ENCODE peak calls at places on chromosomes 3 and 15, in six cellular contexts. Y is sigmoid colon; N is stimulated activated CD8-positive, alpha-beta memory T cell treated with anti-CD3 and anti-CD28 coated beads, Interleukin-7, amount 100 ng/mL, for 24 hours; G is adrenal gland; R is cardiac fibroblast; T is NB4. P is an unnamed sample.

GRCh38 chr3:173553635-173554280 is 156.2 kb downstream of the NLGN1 start:
- DNase-seq in T (peak; percentile 14), G (no peak), N (no peak), R (peak; percentile 61), Y (no peak), P (no peak)

GRCh38 chr3:182979103-182979697 is 1.1 kb downstream of the DCUN1D1 start:
- DNase-seq in R (peak; percentile 4), T (peak; percentile 33), Y (no peak), N (no peak), G (no peak), P (no peak)

GRCh38 chr3:141105828-141106628 is 54.9 kb downstream of the SPSB4 start:
- DNase-seq in R (peak; percentile 83), G (peak; percentile 79), Y (peak; percentile 88), N (peak; percentile 38), T (peak; percentile 79), P (peak; percentile 90)

GRCh38 chr3:148605551-148605950 is 92.2 kb upstream of the AGTR1 start:
- DNase-seq in G (no peak), R (peak; percentile 11), Y (no peak), N (no peak), T (no peak), P (no peak)

GRCh38 chr3:122929576-122930365 is 97.8 kb downstream of the SEMA5B start:
- DNase-seq in Y (peak; percentile 44), T (no peak), G (no peak), R (no peak), N (no peak), P (no peak)

GRCh38 chr15:100903191-100903590 is 16.0 kb upstream of the LRRK1 start:
- DNase-seq in T (no peak), Y (no peak), R (peak; percentile 30), G (no peak), N (no peak), P (no peak)

GRCh38 chr15:47422901-47423300 is 294.4 kb upstream of the SEMA6D start:
- DNase-seq in R (no peak), Y (no peak), N (no peak), G (no peak), T (no peak), P (no peak)

GRCh38 chr3:156509209-156510174 is 45.4 kb downstream of the SSR3 start:
- DNase-seq in N (no peak), Y (no peak), T (peak; percentile 59), G (no peak), R (peak; percentile 77), P (no peak)

GRCh38 chr15:91101356-91101920 is 1.4 kb downstream of the SV2B start:
- DNase-seq in N (no peak), Y (no peak), R (no peak), T (no peak), G (no peak), P (no peak)

GRCh38 chr3:47092090-47092489 is 71.8 kb downstream of the SETD2 start:
- DNase-seq in N (no peak), Y (no peak), R (no peak), G (no peak), T (no peak), P (no peak)

GRCh38 chr3:74214286-74214685 is 400.2 kb downstream of the CNTN3 start:
- DNase-seq in N (no peak), T (no peak), G (no peak), R (no peak), Y (no peak), P (no peak)

GRCh38 chr15:65245096-65245849 is 34.0 kb upstream of the CILP start:
- DNase-seq in N (no peak), G (peak; percentile 34), Y (peak; percentile 93), T (peak; percentile 65), R (peak; percentile 68), P (peak; percentile 81)

GRCh38 chr3:33629219-33629618 is 88.8 kb downstream of the CLASP2 start:
- DNase-seq in R (peak; percentile 8), G (no peak), Y (no peak), T (no peak), N (no peak), P (no peak)

GRCh38 chr3:170002829-170003228 is 35.0 kb upstream of the GPR160 start:
- DNase-seq in R (no peak), G (no peak), T (peak; percentile 46), N (no peak), Y (no peak), P (no peak)

GRCh38 chr15:39778031-39778430 is 4.6 kb downstream of the FSIP1 start:
- DNase-seq in G (no peak), Y (no peak), T (no peak), N (no peak), R (no peak), P (no peak)

GRCh38 chr3:127632441-127632840 is 3.5 kb downstream of the PODXL2 start:
- DNase-seq in Y (no peak), G (no peak), T (no peak), N (no peak), R (peak; percentile 12), P (no peak)

GRCh38 chr3:20038679-20039078 is 1.6 kb upstream of the KAT2B start:
- DNase-seq in R (no peak), G (no peak), Y (no peak), T (peak; percentile 15), N (no peak), P (no peak)